ENCODE peak calls at places on chromosomes 4 and X, in five cellular contexts. H, R, P, G and Y are unnamed samples.

GRCh38 chr4:25938251-25939186 is 24.5 kb downstream of the SMIM20 start:
- DNase-seq in H (peak; percentile 57), P (no peak), R (no peak), G (peak; percentile 5), Y (no peak)

GRCh38 chr4:110196871-110197420 is 1.5 kb downstream of the ELOVL6 start:
- DNase-seq in H (no peak), R (no peak), G (peak; percentile 10), P (peak; percentile 72), Y (peak; percentile 66)

GRCh38 chrX:140815868-140816267 is 106.3 kb downstream of the LINC00632 start:
- DNase-seq in P (no peak), R (no peak), H (no peak), G (peak; percentile 63), Y (no peak)

GRCh38 chr4:4542824-4543485 is 1.1 kb upstream of the STX18 start:
- DNase-seq in H (no peak), G (no peak), R (no peak), P (no peak), Y (no peak)

GRCh38 chrX:18291006-18291545 is 63.4 kb downstream of the SCML2 start:
- DNase-seq in H (no peak), R (peak; percentile 0), G (no peak), P (no peak), Y (no peak)

GRCh38 chr4:11223261-11223660 is 205.4 kb downstream of the HS3ST1 start:
- DNase-seq in P (no peak), H (no peak), G (no peak), R (no peak), Y (no peak)

GRCh38 chr4:24980064-24980690 is 50.6 kb downstream of the LGI2 start:
- DNase-seq in G (peak; percentile 73), H (peak; percentile 54), P (peak; percentile 72), R (no peak), Y (no peak)

GRCh38 chr4:184348311-184349233 is 125.8 kb downstream of the IRF2 start:
- DNase-seq in R (no peak), H (peak; percentile 57), P (no peak), G (no peak), Y (peak; percentile 88)

GRCh38 chrX:12563121-12563520 is 228.1 kb upstream of the PRPS2 start:
- DNase-seq in G (peak; percentile 65), P (no peak), R (no peak), H (no peak), Y (no peak)

GRCh38 chrX:114006664-114007063 is 577.2 kb upstream of the HTR2C start:
- DNase-seq in R (no peak), P (no peak), H (no peak), G (no peak), Y (no peak)
- H3K4me3 ChIP-seq in R (no peak overlapping the region), P (no peak overlapping the region), H (no peak overlapping the region), G (no peak overlapping the region), Y (no peak overlapping the region)

DNA sequence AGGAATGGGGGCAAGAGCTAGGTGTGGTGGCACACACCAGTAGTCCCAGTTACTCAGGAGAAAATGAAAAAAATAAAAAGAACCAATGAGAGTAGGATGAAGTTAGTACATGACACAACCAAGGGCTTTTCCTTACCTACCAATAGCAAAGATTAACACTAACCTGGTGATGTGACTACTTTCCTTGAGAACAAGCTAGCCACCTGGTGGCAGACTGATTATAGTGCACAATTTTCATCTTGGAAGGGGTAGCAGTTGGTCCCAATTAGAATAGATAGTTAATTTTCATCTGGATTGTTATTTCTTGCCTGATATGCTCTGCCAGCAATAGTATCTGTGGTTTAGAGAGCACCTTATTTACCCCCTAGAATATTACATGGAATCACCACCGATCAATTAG is 1216.8 kb upstream of the PABPC4L start:
- DNase-seq in G (peak; percentile 37), R (no peak), H (no peak), P (no peak), Y (no peak)
- TF ChIP-seq CTCF in G (peak; percentile 64), R (no peak), H (no peak), P (no peak), Y (no peak)

GRCh38 chr4:79964715-79965345 is 108.2 kb downstream of the ANTXR2 start:
- DNase-seq in R (no peak), H (no peak), P (no peak), G (no peak), Y (peak; percentile 17)

GRCh38 chr4:79959652-79960051 is 113.4 kb downstream of the ANTXR2 start:
- DNase-seq in H (no peak), G (no peak), P (no peak), R (no peak), Y (no peak)

GRCh38 chr4:79958511-79959264 is 114.3 kb downstream of the ANTXR2 start:
- DNase-seq in H (no peak), G (no peak), P (no peak), R (no peak), Y (no peak)

DNA sequence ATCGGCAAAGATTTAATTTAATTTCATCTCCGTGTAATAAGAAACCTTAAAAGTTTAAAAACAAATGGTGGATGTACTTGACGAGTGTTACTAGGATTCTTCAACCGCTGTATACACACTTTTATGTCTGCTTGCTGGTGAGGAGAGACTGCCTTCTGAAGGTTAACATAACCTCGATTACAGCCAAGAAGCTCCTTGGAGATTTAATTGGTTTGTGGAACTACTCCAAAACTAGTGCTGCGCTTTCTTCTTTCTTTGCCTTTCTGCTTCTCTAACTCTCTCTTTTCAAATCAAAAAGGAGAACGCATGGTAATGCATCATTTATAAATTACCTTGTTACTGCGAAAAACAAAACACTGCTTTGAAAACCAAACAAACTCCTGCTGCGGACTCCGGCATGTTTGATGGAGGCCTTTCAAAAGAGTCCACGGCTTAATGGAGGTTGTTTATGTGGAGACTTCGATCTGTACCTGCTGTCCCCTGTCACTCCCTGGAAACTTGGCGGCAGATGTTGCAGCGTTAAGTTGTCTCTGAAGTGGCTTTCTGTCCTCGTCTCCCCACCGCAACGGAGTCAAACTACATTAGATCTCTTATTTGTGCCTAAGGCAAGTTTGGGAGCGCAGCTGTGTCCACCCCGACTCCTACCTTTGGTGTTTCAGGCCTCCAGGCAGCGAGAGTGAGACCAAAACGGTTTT is 108.9 kb downstream of the ANTXR2 start:
- DNase-seq in H (no peak), P (no peak), R (no peak), G (no peak), Y (no peak)
- H3K4me3 ChIP-seq in H (no peak overlapping the region), P (peak overlapping the region; percentile 17), R (no peak overlapping the region), G (no peak overlapping the region), Y (no peak overlapping the region)

DNA sequence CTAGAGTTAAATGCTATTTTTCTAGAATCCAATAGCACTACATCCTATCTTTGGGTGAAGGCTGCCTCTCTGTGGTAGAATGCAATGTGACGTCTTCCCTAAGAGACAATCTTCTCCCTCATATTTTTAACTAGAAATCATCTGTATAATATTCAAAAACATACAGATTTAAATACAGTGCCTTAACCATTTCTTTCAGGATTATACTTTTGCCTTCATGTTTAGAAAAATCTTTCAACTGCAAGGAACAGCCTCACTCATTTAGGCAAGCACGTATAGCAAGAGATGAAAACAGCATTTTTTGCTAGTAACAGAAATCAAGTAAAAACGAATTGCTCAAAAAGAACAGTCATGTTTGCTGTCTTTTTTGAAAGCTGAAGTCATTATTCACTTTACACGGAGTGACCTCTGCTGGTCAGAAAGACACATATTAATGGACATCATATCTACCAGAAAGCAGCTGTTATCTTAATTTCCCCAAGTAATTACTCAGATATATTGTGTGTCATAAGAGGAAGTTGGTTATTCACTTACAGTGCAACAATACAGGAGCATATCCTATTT is 422.3 kb downstream of the STPG2 start:
- DNase-seq in P (no peak), G (peak; percentile 65), R (no peak), H (no peak), Y (peak; percentile 2)
- TF ChIP-seq CTCF in P (no peak), G (peak; percentile 64), R (no peak), H (peak; percentile 13), Y (no peak)

GRCh38 chrX:48998391-48998790 is 3.7 kb downstream of the GRIPAP1 start:
- DNase-seq in G (no peak), R (no peak), P (no peak), H (no peak), Y (no peak)

GRCh38 chrX:48999030-48999429 is 3.0 kb downstream of the GRIPAP1 start:
- DNase-seq in H (no peak), P (no peak), R (no peak), G (no peak), Y (peak; percentile 1)

GRCh38 chrX:49002091-49002935 is at the start of gene GRIPAP1:
- DNase-seq in P (peak; percentile 77), R (no peak), G (peak; percentile 88), H (peak; percentile 54), Y (peak; percentile 78)

GRCh38 chrX:49001521-49002090 is 458 bp downstream of the GRIPAP1 start:
- DNase-seq in H (no peak), R (no peak), G (peak; percentile 24), P (no peak), Y (no peak)

GRCh38 chrX:49000640-49001039 is 1.4 kb downstream of the GRIPAP1 start:
- DNase-seq in G (no peak), R (no peak), P (no peak), H (no peak), Y (no peak)
- H3K4me3 ChIP-seq in G (peak overlapping the region; percentile 93), R (no peak overlapping the region), P (no peak overlapping the region), H (no peak overlapping the region), Y (no peak overlapping the region)

GRCh38 chrX:45862801-45863200 is 662.1 kb upstream of the DIPK2B start:
- DNase-seq in R (no peak), P (no peak), G (no peak), H (no peak), Y (no peak)
- TF ChIP-seq CTCF in R (no peak), P (no peak), G (no peak), H (no peak), Y (no peak)

DNA sequence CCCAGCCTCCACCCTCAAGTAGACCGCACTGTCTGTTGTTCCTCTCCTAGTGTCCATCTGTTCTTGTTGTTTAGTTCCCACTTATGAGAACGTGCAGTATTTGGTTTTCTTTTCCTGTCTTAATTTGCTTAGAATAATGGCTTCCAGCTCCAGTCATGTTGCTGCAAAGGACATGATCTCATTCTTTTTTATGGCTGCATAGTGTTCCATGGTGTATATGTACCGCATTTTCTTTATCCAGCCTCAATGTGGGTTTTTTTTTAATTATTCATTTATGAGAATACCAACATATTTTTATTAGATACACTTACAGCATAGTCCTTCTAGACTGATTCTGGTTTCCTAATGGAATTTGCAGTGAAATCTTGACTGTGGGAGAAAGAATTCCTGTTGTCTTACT is 1.3 kb downstream of the VMA21 start:
- DNase-seq in G (no peak), H (no peak), P (no peak), R (no peak), Y (no peak)
- H3K4me3 ChIP-seq in G (peak overlapping the region; percentile 78), H (no peak overlapping the region), P (peak overlapping the region; percentile 72), R (no peak overlapping the region), Y (no peak overlapping the region)

GRCh38 chr4:159175989-159176375 is 73.1 kb downstream of the RAPGEF2 start:
- DNase-seq in H (no peak), G (no peak), P (no peak), R (no peak), Y (no peak)
- TF ChIP-seq CTCF in H (no peak), G (no peak), P (no peak), R (no peak), Y (no peak)

GRCh38 chr4:108113229-108113628 is 55.5 kb downstream of the LEF1 start:
- DNase-seq in G (no peak), P (no peak), H (no peak), R (no peak), Y (no peak)
- H3K4me3 ChIP-seq in G (no peak overlapping the region), P (no peak overlapping the region), H (no peak overlapping the region), R (no peak overlapping the region), Y (no peak overlapping the region)

GRCh38 chr4:896216-896615 is 35.9 kb downstream of the GAK start:
- DNase-seq in H (no peak), R (no peak), P (no peak), G (no peak), Y (no peak)
- TF ChIP-seq CTCF in H (no peak), R (peak; percentile 4), P (no peak), G (no peak), Y (no peak)